ENCODE peak calls at places on chromosomes 4 and X, in ten cellular contexts. K is WERI-Rb-1, N is Panc1, Y is A549, A is mucosa of descending colon, O is heart left ventricle, W is dorsolateral prefrontal cortex, U is brain microvascular endothelial cell, T is tibial artery, E is lower leg skin. M is an unnamed sample.

GRCh38 chr4:138577145-138577544 is 335.0 kb upstream of the SLC7A11 start:
- DNase-seq in U (no peak), K (no peak), T (no peak), E (no peak), Y (no peak), W (no peak), A (no peak), O (no peak), N (no peak), M (no peak)

GRCh38 chr4:94722270-94722669 is 35.5 kb upstream of the BMPR1B start:
- DNase-seq in O (no peak), E (no peak), Y (no peak), T (no peak), K (no peak), W (no peak), A (no peak), U (no peak), N (no peak), M (no peak)

GRCh38 chr4:10688022-10688421 is 3.5 kb upstream of the CLNK start:
- DNase-seq in O (no peak), A (no peak), N (no peak), K (no peak), E (no peak), U (no peak), W (no peak), Y (no peak), T (no peak), M (no peak)

GRCh38 chrX:44651347-44651746 is 108.7 kb upstream of the FUNDC1 start:
- DNase-seq in W (no peak), K (peak), U (no peak), A (no peak), E (no peak), O (no peak), Y (no peak), N (no peak), T (no peak), M (no peak)

GRCh38 chr4:86220137-86220536 is 139.7 kb downstream of the MAPK10 start:
- DNase-seq in A (no peak), W (no peak), U (no peak), E (no peak), Y (no peak), N (no peak), K (no peak), T (no peak), O (no peak), M (no peak)

GRCh38 chr4:3374011-3374645 is 67.6 kb upstream of the HGFAC start:
- DNase-seq in O (no peak), Y (no peak), A (no peak), E (no peak), T (no peak), W (no peak), K (no peak), N (no peak), U (no peak), M (no peak)

GRCh38 chr4:20944961-20945360 is 244.7 kb downstream of the PACRGL start:
- DNase-seq in A (no peak), N (no peak), T (no peak), O (no peak), W (no peak), K (no peak), Y (no peak), E (no peak), U (no peak), M (no peak)

GRCh38 chr4:79241846-79242245 is 84.0 kb downstream of the NAA11 start:
- DNase-seq in T (no peak), K (no peak), Y (no peak), N (no peak), E (no peak), O (peak), A (no peak), U (peak), W (no peak), M (peak)

GRCh38 chr4:87068591-87069021 is 133.8 kb downstream of the AFF1 start:
- DNase-seq in W (no peak), T (no peak), K (no peak), U (no peak), E (no peak), Y (no peak), A (no peak), O (no peak), N (no peak), M (no peak)

GRCh38 chr4:75990129-75990528 is 616 bp downstream of the SDAD1 start:
- DNase-seq in O (no peak), N (no peak), T (no peak), A (no peak), E (no peak), Y (no peak), U (peak), K (no peak), W (no peak), M (no peak)

GRCh38 chrX:111244238-111244750 is 26.0 kb downstream of the CAPN6 start:
- DNase-seq in K (no peak), W (no peak), O (no peak), Y (peak), U (peak), T (no peak), N (no peak), A (no peak), E (no peak), M (no peak)

GRCh38 chrX:100368167-100368566 is 41.9 kb downstream of the PCDH19 start:
- DNase-seq in N (peak), T (no peak), Y (peak), A (no peak), K (peak), W (no peak), O (no peak), E (no peak), U (no peak), M (no peak)

GRCh38 chr4:181150173-181150572 is 1093.0 kb upstream of the TENM3 start:
- DNase-seq in K (no peak), O (no peak), W (no peak), A (no peak), T (no peak), E (no peak), N (no peak), U (no peak), Y (no peak), M (peak)

GRCh38 chr4:3262208-3263052 is 13.5 kb downstream of the MSANTD1 start:
- DNase-seq in K (peak), A (no peak), U (no peak), W (no peak), T (peak), E (peak), O (no peak), Y (no peak), N (no peak), M (no peak)

GRCh38 chr4:27018076-27018475 is 157.4 kb downstream of the STIM2 start:
- DNase-seq in E (no peak), K (no peak), T (no peak), O (no peak), A (no peak), Y (no peak), N (no peak), U (no peak), W (no peak), M (no peak)

GRCh38 chr4:38983756-38984647 is 48.2 kb downstream of the TMEM156 start:
- DNase-seq in U (no peak), Y (no peak), T (no peak), E (no peak), A (no peak), O (no peak), W (no peak), K (no peak), N (no peak), M (no peak)

GRCh38 chrX:153714256-153714655 is 9.9 kb downstream of the BCAP31 start:
- DNase-seq in N (no peak), O (no peak), Y (no peak), W (no peak), A (no peak), T (no peak), U (no peak), E (no peak), K (no peak), M (no peak)

GRCh38 chrX:139126493-139126892 is 404.0 kb upstream of the F9 start:
- DNase-seq in U (no peak), Y (no peak), W (no peak), E (no peak), T (no peak), O (no peak), A (no peak), N (no peak), K (peak), M (no peak)

GRCh38 chr4:87916636-87917035 is 58.9 kb upstream of the SPP1 start:
- DNase-seq in W (no peak), O (no peak), A (no peak), Y (no peak), K (no peak), N (no peak), E (no peak), U (peak), T (no peak), M (no peak)

GRCh38 chrX:154019633-154020499 is at the start of gene IRAK1:
- DNase-seq in O (peak), K (peak), N (no peak), T (peak), E (no peak), U (no peak), A (peak), W (no peak), Y (peak), M (no peak)

GRCh38 chrX:154602226-154602625 is 16.9 kb downstream of the CTAG1B start:
- DNase-seq in O (no peak), N (no peak), A (no peak), W (no peak), U (no peak), E (peak), Y (no peak), T (no peak), K (peak), M (no peak)

GRCh38 chr4:151569650-151570049 is 160.7 kb downstream of the FHIP1A start:
- DNase-seq in T (no peak), E (no peak), Y (no peak), O (peak), U (no peak), K (no peak), N (no peak), A (no peak), W (no peak), M (no peak)

GRCh38 chr4:87353592-87353991 is 30.9 kb upstream of the HSD17B13 start:
- DNase-seq in O (no peak), U (peak), E (no peak), K (peak), Y (no peak), W (no peak), T (no peak), A (no peak), N (no peak), M (no peak)

GRCh38 chr4:84279678-84280077 is 219.4 kb downstream of the NKX6-1 start:
- DNase-seq in N (no peak), K (no peak), T (no peak), U (peak), A (no peak), O (no peak), E (no peak), W (no peak), Y (no peak), M (peak)

GRCh38 chrX:30620980-30621716 is 32.1 kb upstream of the GK start:
- DNase-seq in E (no peak), U (peak), Y (peak), N (no peak), A (no peak), K (no peak), W (no peak), O (peak), T (peak), M (peak)

DNA sequence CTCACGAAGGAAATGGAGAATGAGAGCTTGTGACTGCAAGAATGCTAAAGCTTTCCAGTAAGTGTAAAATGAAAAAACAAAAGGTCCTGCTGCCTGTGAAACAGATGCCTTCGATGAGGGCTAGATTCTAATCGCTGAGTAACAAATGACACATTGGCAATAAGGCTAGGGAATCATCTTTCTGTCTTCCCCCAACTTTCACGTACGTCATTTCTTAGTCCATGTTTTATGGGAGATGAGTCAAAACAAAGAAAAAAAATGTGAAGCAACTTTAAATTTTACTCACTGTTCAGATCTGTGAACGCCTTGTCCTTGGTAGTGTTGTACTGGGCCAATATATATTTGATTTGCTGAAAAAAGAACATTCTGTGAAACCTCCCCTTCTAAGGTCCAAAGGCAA is 59.8 kb downstream of the PROM1 start:
- DNase-seq in T (no peak), N (no peak), E (no peak), A (no peak), O (no peak), U (no peak), W (no peak), Y (no peak), K (no peak), M (no peak)
- H3K4me3 ChIP-seq in T (no peak), N (no peak), E (no peak), A (no peak), O (peak), U (no peak), W (no peak), Y (no peak), K (no peak), M (no peak)

GRCh38 chr4:161702287-161702686 is 461.5 kb downstream of the FSTL5 start:
- DNase-seq in U (no peak), K (no peak), W (no peak), T (no peak), A (no peak), Y (no peak), N (no peak), O (no peak), E (no peak), M (no peak)
- TF ChIP-seq CTCF in U (peak), K (peak), W (no peak), T (no peak), A (no peak), Y (no peak), N (no peak), O (no peak), E (no peak), M (peak)

GRCh38 chr4:169664615-169665014 is 44.2 kb downstream of the CLCN3 start:
- DNase-seq in K (no peak), A (no peak), U (no peak), Y (no peak), W (no peak), T (no peak), E (no peak), N (no peak), O (no peak), M (no peak)

GRCh38 chr4:169665039-169665732 is 44.8 kb downstream of the CLCN3 start:
- DNase-seq in O (no peak), T (no peak), E (no peak), Y (no peak), K (no peak), N (no peak), U (no peak), W (no peak), A (no peak), M (no peak)

GRCh38 chr4:169663894-169664293 is 43.5 kb downstream of the CLCN3 start:
- DNase-seq in E (no peak), U (peak), A (no peak), Y (no peak), W (no peak), O (no peak), T (no peak), K (no peak), N (no peak), M (no peak)

GRCh38 chr4:169662226-169662625 is 41.8 kb downstream of the CLCN3 start:
- DNase-seq in K (no peak), O (no peak), Y (no peak), T (no peak), E (no peak), A (no peak), W (no peak), N (no peak), U (no peak), M (no peak)

GRCh38 chr4:169663402-169663801 is 43.0 kb downstream of the CLCN3 start:
- DNase-seq in W (no peak), A (no peak), N (no peak), U (no peak), T (no peak), E (no peak), Y (no peak), O (no peak), K (no peak), M (no peak)
- H3K4me3 ChIP-seq in W (no peak), A (no peak), N (no peak), U (no peak), T (no peak), E (no peak), Y (no peak), O (no peak), K (no peak), M (no peak)

DNA sequence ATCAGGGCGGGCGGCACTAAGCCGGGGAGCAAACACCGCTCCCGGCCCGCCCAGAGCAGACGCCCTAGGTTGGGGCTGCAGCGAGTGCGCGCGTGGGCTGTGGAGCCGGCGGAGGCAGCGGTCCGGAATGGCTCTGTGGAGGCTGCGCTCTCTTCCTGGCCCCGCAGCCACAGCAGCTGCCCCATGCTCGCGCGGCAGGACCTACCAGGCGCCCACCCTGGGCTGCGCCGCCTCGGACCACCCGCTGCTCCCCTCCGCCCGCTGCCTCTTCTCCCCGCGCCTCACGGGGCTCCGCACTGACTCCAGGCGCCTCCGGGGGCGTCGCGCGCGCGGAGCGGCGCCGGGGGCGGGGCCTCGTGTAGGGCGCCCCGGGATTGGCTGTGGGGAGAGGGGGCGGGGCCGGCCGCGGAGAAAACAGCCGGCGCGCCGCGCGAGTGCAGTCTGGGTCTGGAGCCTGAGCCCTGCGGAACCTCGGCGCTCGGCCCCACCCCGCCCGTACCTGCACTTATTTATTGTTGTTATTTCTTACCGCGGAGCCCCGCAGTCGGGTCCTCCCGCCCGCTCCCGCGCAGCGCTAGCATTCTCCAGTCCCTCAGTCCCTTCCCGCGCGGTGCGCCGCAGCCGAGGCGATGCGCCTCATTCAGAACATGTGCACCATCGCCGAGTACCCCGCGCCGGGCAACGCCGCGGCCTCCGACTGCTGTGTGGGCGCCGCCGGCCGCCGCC is at the start of gene RASL11B:
- DNase-seq in O (peak), E (peak), W (peak), T (peak), N (no peak), Y (peak), A (peak), K (peak), U (peak), M (no peak)
- TF ChIP-seq CTCF in O (peak), E (no peak), W (no peak), T (peak), N (peak), Y (no peak), A (no peak), K (no peak), U (no peak), M (no peak)

DNA sequence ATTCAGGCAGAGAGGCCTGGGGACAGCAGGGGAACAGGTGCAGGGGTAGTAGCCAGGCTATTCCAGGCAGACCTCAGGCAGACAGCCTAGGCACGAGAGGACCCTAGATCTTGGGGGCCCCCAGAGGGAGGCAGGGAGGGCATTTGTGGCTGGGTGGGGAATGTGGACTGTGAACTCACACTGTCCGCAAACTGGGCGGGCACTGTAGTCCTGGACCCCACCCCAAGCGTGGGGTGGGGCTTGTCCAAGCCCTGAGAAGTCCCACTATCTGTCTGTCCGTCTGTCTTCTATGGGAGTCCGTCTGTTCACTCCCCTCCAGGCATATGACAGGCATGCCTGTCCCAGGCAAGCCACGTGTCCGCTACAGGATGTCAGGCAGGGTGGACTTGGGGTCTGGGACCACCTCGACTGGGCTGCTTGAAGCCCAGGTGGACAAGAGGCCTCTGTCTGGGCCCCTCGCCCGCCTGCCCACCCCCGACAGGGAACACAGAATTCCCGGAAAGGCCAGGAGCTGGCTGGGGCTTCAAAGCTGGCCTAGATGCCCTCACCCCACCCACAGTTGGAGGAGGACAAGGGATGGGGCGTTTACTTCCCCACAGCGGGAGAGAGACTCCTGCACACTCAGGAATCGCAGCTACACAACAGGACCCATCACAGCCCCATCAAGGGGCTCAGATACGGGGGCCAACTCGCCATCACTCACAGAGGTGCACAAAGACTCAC is at the start of gene SLC38A5:
- DNase-seq in Y (no peak), N (no peak), U (no peak), W (no peak), A (no peak), K (no peak), O (no peak), E (no peak), T (no peak), M (no peak)
- H3K4me3 ChIP-seq in Y (no peak), N (no peak), U (peak), W (no peak), A (no peak), K (peak), O (peak), E (no peak), T (peak), M (peak)

GRCh38 chrX:109347618-109348017 is 134.3 kb downstream of the GUCY2F start:
- DNase-seq in A (no peak), T (no peak), K (no peak), N (no peak), W (no peak), Y (no peak), O (no peak), U (peak), E (no peak), M (no peak)
- TF ChIP-seq CTCF in A (no peak), T (no peak), K (no peak), N (no peak), W (no peak), Y (no peak), O (no peak), U (no peak), E (no peak), M (no peak)

GRCh38 chr4:121072836-121073362 is 564 bp upstream of the NDNF start:
- DNase-seq in A (no peak), U (no peak), T (peak), N (no peak), Y (no peak), K (peak), E (peak), W (no peak), O (peak), M (no peak)
- H3K4me3 ChIP-seq in A (no peak), U (peak), T (peak), N (peak), Y (peak), K (peak), E (peak), W (peak), O (peak), M (peak)

DNA sequence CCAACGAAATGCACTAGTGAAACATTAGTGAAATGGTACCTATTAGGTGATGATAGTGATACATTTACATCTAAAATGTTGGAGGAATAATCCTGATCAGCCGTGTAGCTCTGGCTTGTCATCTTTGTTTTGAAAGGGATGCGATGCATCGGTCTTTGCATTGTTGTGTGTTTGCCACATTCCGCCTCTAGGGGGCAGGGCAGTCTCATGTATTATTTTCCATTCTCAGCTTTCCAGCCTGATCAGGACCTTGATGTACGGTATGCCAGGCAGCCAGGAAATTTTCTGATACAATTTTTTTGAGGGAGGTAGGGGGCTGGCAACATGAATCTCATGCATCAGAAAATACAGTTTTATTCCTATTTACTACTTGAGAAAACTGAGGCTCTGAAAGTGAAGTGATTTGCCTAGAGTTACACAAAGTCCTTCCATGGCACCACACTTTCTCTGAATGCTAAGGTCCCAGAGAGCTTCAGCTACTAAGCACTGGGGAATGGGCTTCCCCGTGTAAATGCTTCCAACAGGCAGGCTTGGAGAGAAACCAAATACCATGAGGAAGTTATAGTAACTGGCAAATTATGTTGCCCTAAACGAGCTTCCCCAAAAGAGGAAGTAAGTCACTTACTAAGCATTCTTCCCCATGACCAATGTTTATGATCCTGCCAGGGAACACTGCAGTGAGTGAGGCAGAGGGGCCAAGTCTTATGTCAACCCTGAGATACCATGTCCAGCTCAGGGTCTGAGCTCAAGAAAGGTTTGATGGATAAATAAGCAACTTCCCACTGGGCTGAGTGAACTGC is 31.8 kb upstream of the IQSEC2 start:
- DNase-seq in A (no peak), N (peak), O (no peak), W (peak), E (peak), T (peak), Y (peak), U (peak), K (peak), M (no peak)
- TF ChIP-seq CTCF in A (peak), N (peak), O (peak), W (peak), E (no peak), T (peak), Y (peak), U (peak), K (peak), M (peak)

GRCh38 chrX:24019448-24019847 is 7.5 kb downstream of the KLHL15 start:
- DNase-seq in W (no peak), E (no peak), T (no peak), U (no peak), Y (no peak), A (no peak), N (no peak), K (no peak), O (no peak), M (no peak)
- H3K4me3 ChIP-seq in W (no peak), E (no peak), T (no peak), U (no peak), Y (no peak), A (no peak), N (no peak), K (no peak), O (no peak), M (no peak)